ENCODE peak calls at places on chromosomes 11 and 22, in nine cellular contexts. One of them, this sample, is unnamed.

GRCh38 chr11:102478660-102479245 is 26.2 kb upstream of the TMEM123 start:
- DNase-seq in K562: no peak
- DNase-seq in body of pancreas: no peak
- DNase-seq in gastrocnemius medialis: no peak
- DNase-seq in A549: no peak
- DNase-seq in heart left ventricle: no peak
- DNase-seq in H54: no peak
- DNase-seq in NB4: no peak
- DNase-seq in ovary: no peak
- DNase-seq in this sample: no peak

GRCh38 chr11:120335596-120335927 is 651 bp upstream of the ARHGEF12 start:
- DNase-seq in gastrocnemius medialis: peak
- DNase-seq in NB4: no peak
- DNase-seq in A549: peak
- DNase-seq in H54: no peak
- DNase-seq in heart left ventricle: no peak
- DNase-seq in K562: no peak
- DNase-seq in body of pancreas: peak
- DNase-seq in ovary: no peak
- DNase-seq in this sample: no peak

GRCh38 chr11:120646206-120646605 is 134.7 kb downstream of the GRIK4 start:
- DNase-seq in NB4: no peak
- DNase-seq in gastrocnemius medialis: no peak
- DNase-seq in K562: no peak
- DNase-seq in H54: no peak
- DNase-seq in heart left ventricle: no peak
- DNase-seq in ovary: no peak
- DNase-seq in body of pancreas: no peak
- DNase-seq in A549: no peak
- DNase-seq in this sample: no peak

GRCh38 chr11:35579557-35580396 is 38.5 kb upstream of the FJX1 start:
- DNase-seq in K562: peak
- DNase-seq in heart left ventricle: no peak
- DNase-seq in gastrocnemius medialis: no peak
- DNase-seq in A549: peak
- DNase-seq in H54: peak
- DNase-seq in body of pancreas: no peak
- DNase-seq in NB4: peak
- DNase-seq in ovary: no peak
- DNase-seq in this sample: peak

GRCh38 chr11:86461892-86462291 is 87.2 kb downstream of the CCDC81 start:
- DNase-seq in ovary: no peak
- DNase-seq in gastrocnemius medialis: no peak
- DNase-seq in K562: no peak
- DNase-seq in NB4: no peak
- DNase-seq in heart left ventricle: no peak
- DNase-seq in H54: no peak
- DNase-seq in body of pancreas: no peak
- DNase-seq in A549: no peak
- DNase-seq in this sample: no peak

GRCh38 chr22:37282385-37282677 is at the start of gene CYTH4:
- DNase-seq in body of pancreas: peak
- DNase-seq in A549: no peak
- DNase-seq in heart left ventricle: peak
- DNase-seq in H54: peak
- DNase-seq in K562: peak
- DNase-seq in ovary: no peak
- DNase-seq in gastrocnemius medialis: peak
- DNase-seq in NB4: peak
- DNase-seq in this sample: no peak

GRCh38 chr11:16759857-16760256 is 21.4 kb downstream of the C11orf58 start:
- DNase-seq in body of pancreas: no peak
- DNase-seq in NB4: no peak
- DNase-seq in gastrocnemius medialis: no peak
- DNase-seq in K562: no peak
- DNase-seq in heart left ventricle: no peak
- DNase-seq in ovary: no peak
- DNase-seq in H54: no peak
- DNase-seq in A549: no peak
- DNase-seq in this sample: no peak

GRCh38 chr11:9005087-9005486 is 1.3 kb upstream of the NRIP3 start:
- DNase-seq in A549: no peak
- DNase-seq in K562: no peak
- DNase-seq in NB4: peak
- DNase-seq in body of pancreas: no peak
- DNase-seq in gastrocnemius medialis: no peak
- DNase-seq in ovary: no peak
- DNase-seq in H54: no peak
- DNase-seq in heart left ventricle: no peak
- DNase-seq in this sample: peak

GRCh38 chr11:1838426-1839131 is at the start of gene TNNI2:
- DNase-seq in A549: no peak
- DNase-seq in K562: no peak
- DNase-seq in heart left ventricle: no peak
- DNase-seq in NB4: no peak
- DNase-seq in body of pancreas: peak
- DNase-seq in gastrocnemius medialis: peak
- DNase-seq in H54: no peak
- DNase-seq in ovary: no peak
- DNase-seq in this sample: no peak

GRCh38 chr22:37640591-37641250 is 1.3 kb downstream of the SH3BP1 start:
- DNase-seq in K562: no peak
- DNase-seq in heart left ventricle: no peak
- DNase-seq in NB4: no peak
- DNase-seq in body of pancreas: no peak
- DNase-seq in A549: no peak
- DNase-seq in H54: no peak
- DNase-seq in ovary: peak
- DNase-seq in gastrocnemius medialis: no peak
- DNase-seq in this sample: no peak

GRCh38 chr11:42524534-42525227 is 787.1 kb upstream of the API5 start:
- DNase-seq in body of pancreas: peak
- DNase-seq in K562: peak
- DNase-seq in ovary: peak
- DNase-seq in H54: peak
- DNase-seq in heart left ventricle: peak
- DNase-seq in A549: no peak
- DNase-seq in NB4: peak
- DNase-seq in gastrocnemius medialis: no peak
- DNase-seq in this sample: peak

GRCh38 chr11:10622957-10623787 is 54.7 kb upstream of the LYVE1 start:
- DNase-seq in gastrocnemius medialis: peak
- DNase-seq in A549: no peak
- DNase-seq in NB4: peak
- DNase-seq in body of pancreas: no peak
- DNase-seq in H54: no peak
- DNase-seq in heart left ventricle: peak
- DNase-seq in ovary: no peak
- DNase-seq in K562: no peak
- DNase-seq in this sample: no peak

GRCh38 chr11:123481647-123482046 is 51.6 kb downstream of the GRAMD1B start:
- DNase-seq in gastrocnemius medialis: no peak
- DNase-seq in heart left ventricle: no peak
- DNase-seq in H54: no peak
- DNase-seq in A549: no peak
- DNase-seq in NB4: peak
- DNase-seq in body of pancreas: no peak
- DNase-seq in K562: no peak
- DNase-seq in ovary: no peak
- DNase-seq in this sample: no peak
- TF ChIP-seq POLR2A in gastrocnemius medialis: no peak
- TF ChIP-seq POLR2A in heart left ventricle: no peak
- TF ChIP-seq POLR2A in H54: no peak
- TF ChIP-seq POLR2A in A549: no peak
- TF ChIP-seq POLR2A in NB4: no peak
- TF ChIP-seq POLR2A in body of pancreas: no peak
- TF ChIP-seq POLR2A in K562: no peak
- TF ChIP-seq POLR2A in ovary: no peak
- TF ChIP-seq POLR2A in this sample: no peak

GRCh38 chr11:48017105-48017874 is 36.9 kb downstream of the PTPRJ start:
- DNase-seq in body of pancreas: no peak
- DNase-seq in ovary: no peak
- DNase-seq in heart left ventricle: no peak
- DNase-seq in H54: no peak
- DNase-seq in NB4: no peak
- DNase-seq in gastrocnemius medialis: no peak
- DNase-seq in A549: no peak
- DNase-seq in K562: no peak
- DNase-seq in this sample: no peak

GRCh38 chr11:48011125-48012050 is 31.0 kb downstream of the PTPRJ start:
- DNase-seq in NB4: no peak
- DNase-seq in H54: no peak
- DNase-seq in body of pancreas: no peak
- DNase-seq in K562: no peak
- DNase-seq in heart left ventricle: no peak
- DNase-seq in gastrocnemius medialis: no peak
- DNase-seq in A549: no peak
- DNase-seq in ovary: no peak
- DNase-seq in this sample: peak

GRCh38 chr11:48012051-48012391 is 31.7 kb downstream of the PTPRJ start:
- DNase-seq in K562: no peak
- DNase-seq in ovary: no peak
- DNase-seq in body of pancreas: no peak
- DNase-seq in A549: no peak
- DNase-seq in gastrocnemius medialis: no peak
- DNase-seq in H54: no peak
- DNase-seq in heart left ventricle: no peak
- DNase-seq in NB4: no peak
- DNase-seq in this sample: no peak

GRCh38 chr11:48014917-48015316 is 34.6 kb downstream of the PTPRJ start:
- DNase-seq in K562: no peak
- DNase-seq in heart left ventricle: no peak
- DNase-seq in body of pancreas: no peak
- DNase-seq in gastrocnemius medialis: no peak
- DNase-seq in H54: no peak
- DNase-seq in A549: no peak
- DNase-seq in ovary: no peak
- DNase-seq in NB4: no peak
- DNase-seq in this sample: no peak

GRCh38 chr11:48013269-48013901 is 33.0 kb downstream of the PTPRJ start:
- DNase-seq in H54: peak
- DNase-seq in A549: peak
- DNase-seq in K562: no peak
- DNase-seq in body of pancreas: peak
- DNase-seq in heart left ventricle: no peak
- DNase-seq in ovary: no peak
- DNase-seq in gastrocnemius medialis: no peak
- DNase-seq in NB4: peak
- DNase-seq in this sample: no peak
- TF ChIP-seq POLR2A in H54: no peak
- TF ChIP-seq POLR2A in A549: no peak
- TF ChIP-seq POLR2A in K562: no peak
- TF ChIP-seq POLR2A in body of pancreas: no peak
- TF ChIP-seq POLR2A in heart left ventricle: no peak
- TF ChIP-seq POLR2A in ovary: no peak
- TF ChIP-seq POLR2A in gastrocnemius medialis: no peak
- TF ChIP-seq POLR2A in NB4: no peak
- TF ChIP-seq POLR2A in this sample: no peak

GRCh38 chr11:45771942-45772522 is 32.9 kb upstream of the SLC35C1 start:
- DNase-seq in NB4: peak
- DNase-seq in gastrocnemius medialis: peak
- DNase-seq in A549: peak
- DNase-seq in ovary: peak
- DNase-seq in body of pancreas: peak
- DNase-seq in H54: peak
- DNase-seq in K562: peak
- DNase-seq in heart left ventricle: peak
- DNase-seq in this sample: peak

GRCh38 chr11:45773271-45774022 is 31.5 kb upstream of the SLC35C1 start:
- DNase-seq in gastrocnemius medialis: no peak
- DNase-seq in NB4: no peak
- DNase-seq in K562: no peak
- DNase-seq in A549: no peak
- DNase-seq in body of pancreas: no peak
- DNase-seq in heart left ventricle: no peak
- DNase-seq in ovary: no peak
- DNase-seq in H54: no peak
- DNase-seq in this sample: no peak

GRCh38 chr11:45771194-45771941 is 33.6 kb upstream of the SLC35C1 start:
- DNase-seq in body of pancreas: peak
- DNase-seq in H54: peak
- DNase-seq in gastrocnemius medialis: peak
- DNase-seq in K562: peak
- DNase-seq in NB4: peak
- DNase-seq in A549: peak
- DNase-seq in heart left ventricle: peak
- DNase-seq in ovary: peak
- DNase-seq in this sample: peak

GRCh38 chr11:45768486-45768885 is 36.5 kb upstream of the SLC35C1 start:
- DNase-seq in NB4: no peak
- DNase-seq in H54: no peak
- DNase-seq in gastrocnemius medialis: no peak
- DNase-seq in K562: no peak
- DNase-seq in ovary: no peak
- DNase-seq in heart left ventricle: no peak
- DNase-seq in A549: no peak
- DNase-seq in body of pancreas: no peak
- DNase-seq in this sample: no peak

GRCh38 chr11:45769960-45770359 is 35.0 kb upstream of the SLC35C1 start:
- DNase-seq in H54: no peak
- DNase-seq in A549: no peak
- DNase-seq in heart left ventricle: no peak
- DNase-seq in ovary: no peak
- DNase-seq in body of pancreas: no peak
- DNase-seq in K562: no peak
- DNase-seq in gastrocnemius medialis: no peak
- DNase-seq in NB4: no peak
- DNase-seq in this sample: no peak
- TF ChIP-seq POLR2A in H54: no peak
- TF ChIP-seq POLR2A in A549: no peak
- TF ChIP-seq POLR2A in heart left ventricle: no peak
- TF ChIP-seq POLR2A in ovary: no peak
- TF ChIP-seq POLR2A in body of pancreas: no peak
- TF ChIP-seq POLR2A in K562: no peak
- TF ChIP-seq POLR2A in gastrocnemius medialis: no peak
- TF ChIP-seq POLR2A in NB4: no peak
- TF ChIP-seq POLR2A in this sample: no peak

DNA sequence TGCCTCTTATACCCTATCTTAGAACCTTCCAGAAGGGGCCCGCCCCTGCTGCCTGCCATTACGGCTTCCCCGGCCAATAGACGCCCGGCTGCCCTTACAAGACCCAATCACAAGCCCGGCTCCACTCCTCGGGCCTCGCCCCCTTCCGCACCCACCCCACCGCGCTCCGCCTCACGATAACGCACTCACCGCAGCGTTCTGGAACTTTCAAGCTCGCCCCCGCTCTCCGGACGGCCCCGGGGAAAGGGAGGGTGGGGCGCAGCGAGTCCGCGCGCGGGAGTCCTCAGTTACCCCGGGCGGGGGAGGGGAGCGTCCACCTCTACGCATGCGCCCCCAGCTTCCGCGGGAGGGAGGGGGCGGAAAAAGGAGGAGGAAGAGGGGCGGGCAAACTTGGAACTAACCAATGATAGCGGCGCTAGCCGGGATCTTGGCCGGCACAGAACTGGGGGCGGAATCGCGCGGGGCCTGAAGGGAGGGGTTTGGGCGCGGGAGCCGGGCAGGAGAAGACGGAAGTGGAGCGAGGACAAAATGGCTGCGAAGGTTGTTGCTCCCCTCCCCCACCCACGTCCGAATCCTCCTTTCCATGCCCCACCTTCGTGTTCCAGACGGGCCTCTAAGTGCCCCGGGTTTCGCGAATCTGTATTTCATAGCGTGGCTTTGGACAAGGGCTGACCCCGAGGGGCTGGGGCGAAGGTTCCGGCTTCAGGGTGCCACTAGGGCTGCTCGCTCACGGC is 389 bp upstream of the HSPA8 start:
- DNase-seq in H54: peak
- DNase-seq in NB4: peak
- DNase-seq in body of pancreas: peak
- DNase-seq in heart left ventricle: peak
- DNase-seq in gastrocnemius medialis: peak
- DNase-seq in ovary: peak
- DNase-seq in K562: peak
- DNase-seq in A549: peak
- DNase-seq in this sample: peak
- TF ChIP-seq POLR2A in H54: no peak
- TF ChIP-seq POLR2A in NB4: peak
- TF ChIP-seq POLR2A in body of pancreas: no peak
- TF ChIP-seq POLR2A in heart left ventricle: peak
- TF ChIP-seq POLR2A in gastrocnemius medialis: no peak
- TF ChIP-seq POLR2A in ovary: peak
- TF ChIP-seq POLR2A in K562: no peak
- TF ChIP-seq POLR2A in A549: peak
- TF ChIP-seq POLR2A in this sample: peak